ENCODE peak calls at places on chromosomes 2 and 18, in five cellular contexts. Z, G, V, J and T are unnamed samples.

GRCh38 chr2:172442072-172442895 is 14.9 kb downstream of the ITGA6 start:
- DNase-seq in Z (peak; percentile 98), G (peak; percentile 69), V (no peak), J (no peak), T (no peak)

GRCh38 chr18:77105680-77106079 is 26.9 kb downstream of the MBP start:
- DNase-seq in Z (no peak), G (no peak), V (no peak), J (no peak), T (no peak)

GRCh38 chr18:46158498-46158897 is 54.3 kb downstream of the HAUS1 start:
- DNase-seq in Z (no peak), G (no peak), V (no peak), J (no peak), T (no peak)

GRCh38 chr18:3100498-3101132 is 87.7 kb upstream of the LPIN2 start:
- DNase-seq in Z (no peak), G (no peak), V (no peak), J (no peak), T (no peak)

GRCh38 chr18:24561369-24561768 is 100.9 kb downstream of the HRH4 start:
- DNase-seq in Z (no peak), G (no peak), V (no peak), J (no peak), T (no peak)

GRCh38 chr2:111121028-111121872 is 536 bp downstream of the BCL2L11 start:
- DNase-seq in Z (no peak), G (peak; percentile 48), V (no peak), J (peak; percentile 60), T (no peak)

GRCh38 chr18:79933765-79934164 is 17.7 kb downstream of the SLC66A2 start:
- DNase-seq in Z (no peak), G (no peak), V (no peak), J (peak; percentile 81), T (no peak)

GRCh38 chr18:892316-892715 is 12.4 kb upstream of the ADCYAP1 start:
- DNase-seq in Z (no peak), G (no peak), V (no peak), J (no peak), T (no peak)

GRCh38 chr2:129329574-129329973 is 649.9 kb upstream of the RAB6C start:
- DNase-seq in Z (no peak), G (no peak), V (no peak), J (no peak), T (no peak)

GRCh38 chr2:148826791-148827190 is 48.2 kb upstream of the KIF5C start:
- DNase-seq in Z (no peak), G (no peak), V (no peak), J (no peak), T (no peak)

GRCh38 chr18:61256291-61256690 is 76.9 kb upstream of the CDH20 start:
- DNase-seq in Z (no peak), G (no peak), V (no peak), J (no peak), T (no peak)

DNA sequence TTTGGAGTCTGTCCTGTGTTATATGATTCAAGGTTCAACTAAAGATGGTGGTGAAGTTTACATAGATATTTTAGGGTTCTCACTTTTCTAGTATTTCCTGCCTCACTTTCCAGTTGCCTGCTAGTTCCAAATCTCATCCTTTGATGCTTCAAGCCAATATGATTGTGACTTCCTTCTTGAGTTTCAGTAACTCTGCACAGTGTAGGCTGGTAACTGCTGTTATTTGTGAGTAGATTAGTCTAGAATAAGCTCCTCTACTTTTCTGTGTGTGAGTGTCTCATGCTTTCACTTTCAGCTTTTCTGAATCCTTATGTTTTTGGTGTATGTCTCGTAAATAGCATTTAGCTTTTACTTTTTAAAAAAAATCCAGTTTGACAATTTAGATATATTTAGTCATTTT is 42.6 kb downstream of the GALNT1 start:
- DNase-seq in Z (no peak), G (no peak), V (no peak), J (no peak), T (no peak)
- TF ChIP-seq POLR2AphosphoS5 in Z (no peak), G (no peak), V (no peak), J (no peak), T (no peak)

GRCh38 chr2:203873921-203874631 is 6.5 kb downstream of the CTLA4 start:
- DNase-seq in Z (no peak), G (no peak), V (no peak), J (peak; percentile 70), T (no peak)
- TF ChIP-seq EZH2 in Z (no peak), G (no peak), V (no peak), J (no peak), T (no peak)

GRCh38 chr2:96506016-96506906 is 1.1 kb upstream of the NEURL3 start:
- DNase-seq in Z (no peak), G (no peak), V (no peak), J (no peak), T (no peak)

GRCh38 chr2:96503637-96504243 is 1.4 kb downstream of the NEURL3 start:
- DNase-seq in Z (no peak), G (no peak), V (no peak), J (no peak), T (no peak)

GRCh38 chr2:96502891-96503636 is 2.1 kb downstream of the NEURL3 start:
- DNase-seq in Z (no peak), G (no peak), V (no peak), J (no peak), T (no peak)

GRCh38 chr2:96506907-96507240 is 1.7 kb upstream of the NEURL3 start:
- DNase-seq in Z (no peak), G (no peak), V (no peak), J (no peak), T (no peak)

DNA sequence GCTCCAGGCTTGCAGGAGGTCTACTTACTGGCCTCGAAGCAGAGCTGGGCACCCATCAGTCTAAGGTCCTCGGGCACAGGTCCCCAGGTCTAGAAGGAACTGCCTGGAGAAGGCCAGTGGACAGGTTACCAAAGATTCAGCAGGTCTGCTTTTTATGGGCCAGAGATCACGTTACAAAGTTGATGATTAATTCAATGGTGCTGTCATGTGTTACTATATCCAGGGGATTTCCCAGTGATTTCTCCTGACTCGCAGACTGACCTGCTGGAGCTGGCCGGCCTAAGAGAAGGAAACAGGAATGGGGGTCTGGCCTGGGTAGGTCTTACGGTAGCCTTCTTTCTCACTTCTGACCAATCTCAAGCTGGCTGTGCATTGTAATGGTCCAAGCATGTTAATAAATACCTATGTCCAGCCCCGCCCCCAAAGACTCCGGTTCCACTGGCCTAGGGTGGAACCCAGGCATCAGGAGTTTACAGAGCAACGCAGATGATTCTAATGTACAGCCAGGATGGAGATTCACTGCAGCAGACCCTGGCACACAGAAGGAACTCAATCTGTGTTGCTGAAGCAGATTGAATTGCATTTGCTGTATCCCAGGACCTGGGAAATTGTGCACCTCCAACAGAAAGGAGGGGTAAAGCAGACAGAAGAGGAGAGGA is at the start of gene NEURL3:
- DNase-seq in Z (peak; percentile 22), G (peak; percentile 68), V (no peak), J (no peak), T (no peak)
- TF ChIP-seq POLR2AphosphoS5 in Z (no peak), G (no peak), V (no peak), J (no peak), T (no peak)

DNA sequence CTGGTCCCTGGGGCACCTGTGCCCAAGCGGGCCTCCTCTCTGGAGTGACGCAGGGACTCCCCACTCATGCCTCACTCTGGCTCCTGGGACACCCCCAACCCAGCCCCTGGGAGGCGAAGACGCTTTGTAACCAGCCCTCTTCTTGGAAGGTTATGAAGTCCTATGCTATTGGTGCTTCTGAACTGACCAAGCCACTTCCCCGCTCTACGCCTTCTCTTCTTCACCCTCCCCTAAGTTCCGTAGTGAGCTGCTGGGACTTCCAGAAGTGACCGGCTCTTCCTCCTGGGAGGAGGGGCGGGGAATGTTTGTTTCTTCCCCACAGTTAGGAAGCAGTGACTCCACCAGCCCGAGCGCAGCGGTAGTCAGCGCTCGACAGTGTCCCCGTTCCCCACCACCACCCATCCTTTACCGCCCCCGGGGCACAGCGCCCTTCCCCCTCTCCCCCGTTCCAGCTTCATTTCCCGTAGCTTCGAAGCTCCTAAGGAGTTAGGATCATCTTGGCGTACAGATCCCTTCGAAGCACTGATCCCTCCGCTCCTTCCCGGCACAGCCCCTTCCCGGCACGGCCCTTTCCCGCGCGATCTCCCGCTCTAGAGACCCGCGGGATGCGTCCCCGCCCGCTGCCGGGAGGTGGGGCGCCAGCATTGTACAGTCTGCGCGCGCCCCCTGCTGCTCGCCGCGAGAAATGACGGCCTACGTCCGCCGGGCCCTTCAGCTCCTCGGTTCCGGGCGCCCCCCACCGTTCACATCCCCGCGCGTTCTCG is 25.3 kb upstream of the NOTO start:
- DNase-seq in Z (peak; percentile 57), G (peak; percentile 87), V (peak; percentile 43), J (peak; percentile 91), T (no peak)
- TF ChIP-seq EZH2 in Z (no peak), G (no peak), V (no peak), J (no peak), T (no peak)

DNA sequence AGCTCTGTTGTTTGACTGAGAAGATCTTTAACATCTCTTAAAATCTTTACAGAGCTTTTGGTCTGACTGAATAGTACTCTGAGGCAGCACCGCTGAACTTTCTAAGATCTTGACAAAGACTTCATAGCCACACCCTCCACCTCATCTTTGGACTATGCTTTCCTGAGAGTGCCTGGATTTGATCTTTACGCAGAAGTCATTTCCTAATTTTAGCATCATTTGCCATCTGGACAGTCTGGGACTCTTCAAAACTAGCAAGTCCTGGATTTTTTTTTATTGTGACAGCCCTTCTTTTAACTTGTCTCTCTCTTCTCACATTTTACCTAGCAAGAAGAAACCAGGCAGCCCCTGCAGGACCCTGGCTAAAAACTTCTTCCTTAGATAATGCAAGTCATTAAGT is 188.9 kb downstream of the CTIF start:
- DNase-seq in Z (no peak), G (no peak), V (no peak), J (no peak), T (no peak)
- TF ChIP-seq POLR2AphosphoS5 in Z (no peak), G (no peak), V (no peak), J (no peak), T (no peak)

DNA sequence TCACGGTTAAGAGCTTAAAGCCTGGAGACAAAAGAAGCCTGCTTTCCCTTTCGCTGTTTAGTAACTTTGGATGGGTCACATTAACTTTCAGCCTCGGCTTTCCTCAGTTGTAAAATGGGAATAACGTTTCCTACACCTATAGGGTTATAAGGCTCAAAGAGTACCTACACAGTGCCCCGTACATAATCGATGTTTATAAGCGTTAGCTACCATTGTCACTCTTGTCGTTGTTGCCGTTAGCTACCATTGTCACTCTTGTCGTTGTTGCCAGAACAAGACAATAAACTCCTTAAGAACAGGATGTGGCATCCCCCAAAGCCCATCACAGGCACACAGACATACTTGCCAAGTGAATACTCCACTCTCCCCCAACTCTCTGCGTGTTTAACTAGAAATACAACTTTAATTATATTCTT is 901 bp upstream of the MFSD6 start:
- DNase-seq in Z (no peak), G (no peak), V (no peak), J (peak; percentile 57), T (no peak)
- TF ChIP-seq EZH2 in Z (no peak), G (peak; percentile 16), V (no peak), J (no peak), T (no peak)

GRCh38 chr2:46095821-46096220 is 201.4 kb upstream of the EPAS1 start:
- DNase-seq in Z (no peak), G (no peak), V (no peak), J (no peak), T (no peak)

GRCh38 chr2:46096272-46096671 is 200.9 kb upstream of the EPAS1 start:
- DNase-seq in Z (no peak), G (no peak), V (no peak), J (no peak), T (no peak)

GRCh38 chr2:46094689-46095088 is 202.5 kb upstream of the EPAS1 start:
- DNase-seq in Z (no peak), G (no peak), V (no peak), J (no peak), T (no peak)

GRCh38 chr2:46098606-46099005 is 198.6 kb upstream of the EPAS1 start:
- DNase-seq in Z (no peak), G (peak; percentile 49), V (no peak), J (no peak), T (no peak)

GRCh38 chr2:46097714-46098480 is 199.3 kb upstream of the EPAS1 start:
- DNase-seq in Z (peak; percentile 24), G (peak; percentile 96), V (no peak), J (no peak), T (peak; percentile 28)
- TF ChIP-seq POLR2AphosphoS5 in Z (no peak), G (peak; percentile 87), V (no peak), J (no peak), T (no peak)